ENCODE peak calls at places on chromosomes 1 and 21, in seven cellular contexts. G, K, W, B, Z, E and X are unnamed samples.

GRCh38 chr1:2314297-2314802 is 77.0 kb downstream of the MORN1 start:
- DNase-seq in G (no peak), K (no peak), W (no peak), B (no peak), Z (peak; percentile 92), E (peak; percentile 69), X (no peak)

GRCh38 chr21:32329331-32329730 is 30.7 kb downstream of the MRAP start:
- DNase-seq in G (no peak), K (no peak), W (no peak), B (no peak), Z (peak; percentile 44), E (no peak), X (no peak)

GRCh38 chr1:9687120-9687875 is 35.8 kb downstream of the PIK3CD start:
- DNase-seq in G (peak; percentile 17), K (peak; percentile 64), W (peak; percentile 75), B (peak; percentile 61), Z (peak; percentile 68), E (peak; percentile 32), X (peak; percentile 65)

GRCh38 chr1:35533596-35533995 is 23.6 kb downstream of the KIAA0319L start:
- DNase-seq in G (no peak), K (no peak), W (no peak), B (no peak), Z (no peak), E (no peak), X (no peak)

GRCh38 chr1:213060836-213061235 is 9.8 kb downstream of the RPS6KC1 start:
- DNase-seq in G (no peak), K (no peak), W (no peak), B (no peak), Z (no peak), E (no peak), X (no peak)

GRCh38 chr1:25924454-25924853 is 18.2 kb upstream of the STMN1 start:
- DNase-seq in G (no peak), K (no peak), W (no peak), B (no peak), Z (no peak), E (no peak), X (no peak)

GRCh38 chr1:36425791-36426190 is 24.5 kb downstream of the OSCP1 start:
- DNase-seq in G (no peak), K (no peak), W (no peak), B (no peak), Z (no peak), E (no peak), X (no peak)

GRCh38 chr21:28387220-28387619 is 605.5 kb downstream of the LTN1 start:
- DNase-seq in G (no peak), K (no peak), W (no peak), B (no peak), Z (no peak), E (no peak), X (no peak)

GRCh38 chr1:15212216-15212988 is 34.6 kb upstream of the FHAD1 start:
- DNase-seq in G (no peak), K (no peak), W (no peak), B (no peak), Z (no peak), E (no peak), X (no peak)

GRCh38 chr1:84855168-84855567 is 37.8 kb downstream of the LPAR3 start:
- DNase-seq in G (no peak), K (no peak), W (no peak), B (no peak), Z (no peak), E (no peak), X (no peak)

GRCh38 chr1:54324750-54325704 is 81.2 kb downstream of the SSBP3 start:
- DNase-seq in G (no peak), K (no peak), W (no peak), B (no peak), Z (no peak), E (no peak), X (no peak)

GRCh38 chr1:8962812-8963669 is 17.4 kb downstream of the CA6 start:
- DNase-seq in G (no peak), K (peak; percentile 37), W (peak; percentile 48), B (peak; percentile 62), Z (peak; percentile 50), E (no peak), X (peak; percentile 33)

GRCh38 chr21:45367402-45368351 is 37.3 kb upstream of the COL18A1 start:
- DNase-seq in G (no peak), K (no peak), W (no peak), B (no peak), Z (no peak), E (no peak), X (no peak)